ENCODE peak calls at places on chromosomes 7 and 10, in four cellular contexts. One of them, this sample, is unnamed.

GRCh38 chr10:17836917-17837316 is 27.8 kb downstream of the MRC1 start:
- DNase-seq in IMR-90: peak
- DNase-seq in H1: peak
- DNase-seq in H9: peak
- DNase-seq in this sample: peak

GRCh38 chr7:94059747-94060146 is 55.6 kb upstream of the BET1 start:
- DNase-seq in IMR-90: peak
- DNase-seq in H1: no peak
- DNase-seq in H9: no peak
- DNase-seq in this sample: no peak

GRCh38 chr10:87961314-87961713 is 97.9 kb downstream of the PTEN start:
- DNase-seq in IMR-90: peak
- DNase-seq in H1: no peak
- DNase-seq in H9: no peak
- DNase-seq in this sample: no peak

GRCh38 chr10:89852872-89853271 is 151.5 kb downstream of the KIF20B start:
- DNase-seq in IMR-90: no peak
- DNase-seq in H1: no peak
- DNase-seq in H9: no peak
- DNase-seq in this sample: no peak

GRCh38 chr10:131656009-131656408 is 244.8 kb upstream of the PPP2R2D start:
- DNase-seq in IMR-90: no peak
- DNase-seq in H1: no peak
- DNase-seq in H9: peak
- DNase-seq in this sample: no peak

GRCh38 chr10:8336629-8337331 is 282.3 kb downstream of the GATA3 start:
- DNase-seq in IMR-90: no peak
- DNase-seq in H1: no peak
- DNase-seq in H9: no peak
- DNase-seq in this sample: no peak

GRCh38 chr7:7609330-7609729 is 31.2 kb upstream of the UMAD1 start:
- DNase-seq in IMR-90: no peak
- DNase-seq in H1: no peak
- DNase-seq in H9: no peak
- DNase-seq in this sample: no peak

GRCh38 chr7:8201846-8202441 is 60.0 kb downstream of the ICA1 start:
- DNase-seq in IMR-90: no peak
- DNase-seq in H1: no peak
- DNase-seq in H9: no peak
- DNase-seq in this sample: no peak

GRCh38 chr10:29344073-29344820 is 55.4 kb downstream of the LYZL1 start:
- DNase-seq in IMR-90: peak
- DNase-seq in H1: no peak
- DNase-seq in H9: peak
- DNase-seq in this sample: no peak

GRCh38 chr7:95028683-95029082 is 121.3 kb downstream of the PPP1R9A start:
- DNase-seq in IMR-90: no peak
- DNase-seq in H1: no peak
- DNase-seq in H9: no peak
- DNase-seq in this sample: no peak

GRCh38 chr10:97765201-97765600 is 6.6 kb downstream of the SFRP5 start:
- DNase-seq in IMR-90: no peak
- DNase-seq in H1: no peak
- DNase-seq in H9: no peak
- DNase-seq in this sample: no peak

GRCh38 chr7:70856889-70857511 is 274.9 kb upstream of the GALNT17 start:
- DNase-seq in IMR-90: peak
- DNase-seq in H1: peak
- DNase-seq in H9: peak
- DNase-seq in this sample: peak

GRCh38 chr7:26723140-26723539 is 141.2 kb downstream of the SKAP2 start:
- DNase-seq in IMR-90: no peak
- DNase-seq in H1: peak
- DNase-seq in H9: peak
- DNase-seq in this sample: peak

GRCh38 chr7:45598697-45599520 is 24.7 kb downstream of the ADCY1 start:
- DNase-seq in IMR-90: no peak
- DNase-seq in H1: peak
- DNase-seq in H9: peak
- DNase-seq in this sample: no peak

GRCh38 chr7:34133356-34133982 is 228.1 kb downstream of the BMPER start:
- DNase-seq in IMR-90: peak
- DNase-seq in H1: no peak
- DNase-seq in H9: no peak
- DNase-seq in this sample: no peak

GRCh38 chr7:6615853-6616555 is 594 bp downstream of the ZNF853 start:
- DNase-seq in IMR-90: no peak
- DNase-seq in H1: peak
- DNase-seq in H9: peak
- DNase-seq in this sample: no peak

GRCh38 chr10:1243486-1244182 is 187.4 kb downstream of the WDR37 start:
- DNase-seq in IMR-90: no peak
- DNase-seq in H1: peak
- DNase-seq in H9: peak
- DNase-seq in this sample: no peak

GRCh38 chr7:28041508-28042314 is 138.9 kb downstream of the JAZF1 start:
- DNase-seq in IMR-90: peak
- DNase-seq in H1: no peak
- DNase-seq in H9: no peak
- DNase-seq in this sample: no peak

GRCh38 chr10:43259248-43259980 is 7.5 kb downstream of the RASGEF1A start:
- DNase-seq in IMR-90: no peak
- DNase-seq in H1: no peak
- DNase-seq in H9: no peak
- DNase-seq in this sample: no peak

GRCh38 chr7:130894146-130895005 is 160.4 kb upstream of the KLF14 start:
- DNase-seq in IMR-90: peak
- DNase-seq in H1: no peak
- DNase-seq in H9: no peak
- DNase-seq in this sample: no peak

GRCh38 chr7:127252736-127253288 is at the start of gene GRM8:
- DNase-seq in IMR-90: peak
- DNase-seq in H1: peak
- DNase-seq in H9: peak
- DNase-seq in this sample: peak

GRCh38 chr10:59807629-59808620 is 54.7 kb upstream of the MRLN start:
- DNase-seq in IMR-90: no peak
- DNase-seq in H1: no peak
- DNase-seq in H9: no peak
- DNase-seq in this sample: no peak

GRCh38 chr7:144386741-144387140 is 16.8 kb downstream of the NOBOX start:
- DNase-seq in IMR-90: peak
- DNase-seq in H1: no peak
- DNase-seq in H9: no peak
- DNase-seq in this sample: no peak

GRCh38 chr7:16817536-16817935 is 12.7 kb upstream of the AGR2 start:
- DNase-seq in IMR-90: peak
- DNase-seq in H1: no peak
- DNase-seq in H9: no peak
- DNase-seq in this sample: no peak

GRCh38 chr10:88232029-88232895 is 350.9 kb downstream of the RNLS start:
- DNase-seq in IMR-90: no peak
- DNase-seq in H1: no peak
- DNase-seq in H9: no peak
- DNase-seq in this sample: no peak

GRCh38 chr10:35540296-35541164 is 64.6 kb upstream of the GJD4 start:
- DNase-seq in IMR-90: no peak
- DNase-seq in H1: no peak
- DNase-seq in H9: no peak
- DNase-seq in this sample: no peak

GRCh38 chr7:80014507-80014906 is 120.1 kb upstream of the GNAI1 start:
- DNase-seq in IMR-90: peak
- DNase-seq in H1: no peak
- DNase-seq in H9: no peak
- DNase-seq in this sample: no peak

GRCh38 chr10:27822286-27822685 is 76.7 kb upstream of the MKX start:
- DNase-seq in IMR-90: peak
- DNase-seq in H1: no peak
- DNase-seq in H9: no peak
- DNase-seq in this sample: no peak

GRCh38 chr7:91357929-91358328 is 93.7 kb downstream of the FZD1 start:
- DNase-seq in IMR-90: no peak
- DNase-seq in H1: no peak
- DNase-seq in H9: no peak
- DNase-seq in this sample: no peak

GRCh38 chr10:101889256-101890210 is 45.9 kb upstream of the KCNIP2 start:
- DNase-seq in IMR-90: peak
- DNase-seq in H1: peak
- DNase-seq in H9: peak
- DNase-seq in this sample: peak

GRCh38 chr7:106584914-106585759 is 75.8 kb downstream of the CCDC71L start:
- DNase-seq in IMR-90: no peak
- DNase-seq in H1: no peak
- DNase-seq in H9: no peak
- DNase-seq in this sample: no peak

GRCh38 chr10:63977329-63977923 is 456.2 kb downstream of the REEP3 start:
- DNase-seq in IMR-90: peak
- DNase-seq in H1: peak
- DNase-seq in H9: peak
- DNase-seq in this sample: peak

GRCh38 chr7:19117081-19117869 is at the start of gene TWIST1:
- DNase-seq in IMR-90: peak
- DNase-seq in H1: peak
- DNase-seq in H9: peak
- DNase-seq in this sample: peak

GRCh38 chr10:124695259-124695658 is 48.9 kb downstream of the FAM53B start:
- DNase-seq in IMR-90: no peak
- DNase-seq in H1: no peak
- DNase-seq in H9: no peak
- DNase-seq in this sample: no peak

GRCh38 chr10:124691448-124692435 is 52.4 kb downstream of the FAM53B start:
- DNase-seq in IMR-90: no peak
- DNase-seq in H1: no peak
- DNase-seq in H9: no peak
- DNase-seq in this sample: no peak

GRCh38 chr10:124694467-124695195 is 49.5 kb downstream of the FAM53B start:
- DNase-seq in IMR-90: no peak
- DNase-seq in H1: no peak
- DNase-seq in H9: no peak
- DNase-seq in this sample: no peak

GRCh38 chr10:124693801-124694416 is 50.3 kb downstream of the FAM53B start:
- DNase-seq in IMR-90: no peak
- DNase-seq in H1: no peak
- DNase-seq in H9: no peak
- DNase-seq in this sample: no peak

GRCh38 chr10:124693396-124693795 is 50.8 kb downstream of the FAM53B start:
- DNase-seq in IMR-90: no peak
- DNase-seq in H1: no peak
- DNase-seq in H9: no peak
- DNase-seq in this sample: no peak
- H2AFZ ChIP-seq in IMR-90: no peak
- H2AFZ ChIP-seq in H1: no peak
- H2AFZ ChIP-seq in H9: no peak
- H2AFZ ChIP-seq in this sample: no peak

DNA sequence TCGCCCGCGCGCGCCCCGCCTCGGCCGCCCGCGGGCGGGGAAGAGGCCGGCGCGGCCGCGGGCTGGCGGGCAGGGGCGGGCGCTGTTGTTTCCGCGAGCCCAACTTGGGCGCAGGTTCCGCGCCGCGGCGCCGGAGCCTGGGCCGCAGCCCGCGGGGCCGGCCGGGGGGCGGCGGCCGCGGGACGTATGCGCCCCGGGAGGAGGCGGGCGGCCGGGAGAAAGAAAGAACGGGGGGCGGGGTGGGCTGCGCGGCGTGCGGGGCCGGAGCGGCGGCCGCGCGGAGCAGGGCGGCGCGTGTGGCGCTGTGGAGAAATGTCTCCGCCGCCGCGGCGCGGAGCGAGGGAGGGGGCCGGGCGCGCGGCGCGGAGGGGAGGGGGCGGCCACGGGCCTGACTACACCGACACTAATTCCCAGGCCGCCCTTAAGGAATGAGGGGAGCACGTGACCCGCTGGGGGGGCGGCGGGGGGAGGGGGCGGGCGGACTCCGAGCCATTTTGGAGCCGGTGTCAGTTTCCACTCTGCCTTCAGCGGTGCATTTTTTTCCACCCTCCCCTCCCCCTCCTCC is at the start of gene BMI1:
- DNase-seq in IMR-90: peak
- DNase-seq in H1: peak
- DNase-seq in H9: peak
- DNase-seq in this sample: peak
- H2BK120ac ChIP-seq in IMR-90: peak
- H2BK120ac ChIP-seq in H1: no peak
- H2BK120ac ChIP-seq in H9: no peak
- H2BK120ac ChIP-seq in this sample: peak

DNA sequence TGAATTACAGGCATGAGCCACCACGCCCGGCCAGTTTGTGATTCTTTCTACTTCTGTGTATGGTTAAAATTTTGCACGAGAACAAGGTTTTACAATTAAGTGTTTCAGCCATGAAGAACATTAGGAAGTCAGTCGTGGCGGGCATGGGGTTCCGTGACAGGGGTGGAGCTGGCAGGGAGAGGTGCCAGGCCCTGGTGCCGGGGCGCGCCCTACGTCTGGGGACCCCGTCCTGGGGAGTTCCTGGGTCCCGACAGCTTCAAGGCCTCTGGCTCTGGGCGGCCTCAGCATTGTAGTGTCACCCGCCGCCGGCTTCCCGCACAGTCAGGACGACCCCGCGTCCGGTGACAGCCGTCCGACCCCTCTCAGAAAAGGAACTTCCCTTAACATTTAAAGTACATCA is 23.0 kb upstream of the MKI67 start:
- DNase-seq in IMR-90: no peak
- DNase-seq in H1: no peak
- DNase-seq in H9: no peak
- DNase-seq in this sample: no peak
- H2AFZ ChIP-seq in IMR-90: peak
- H2AFZ ChIP-seq in H1: peak
- H2AFZ ChIP-seq in H9: no peak
- H2AFZ ChIP-seq in this sample: peak

GRCh38 chr10:6297522-6297921 is 94.8 kb downstream of the PFKFB3 start:
- DNase-seq in IMR-90: no peak
- DNase-seq in H1: no peak
- DNase-seq in H9: no peak
- DNase-seq in this sample: no peak

GRCh38 chr10:6299743-6300105 is 97.0 kb downstream of the PFKFB3 start:
- DNase-seq in IMR-90: no peak
- DNase-seq in H1: no peak
- DNase-seq in H9: no peak
- DNase-seq in this sample: no peak

GRCh38 chr10:6297951-6298381 is 95.2 kb downstream of the PFKFB3 start:
- DNase-seq in IMR-90: no peak
- DNase-seq in H1: no peak
- DNase-seq in H9: no peak
- DNase-seq in this sample: no peak

GRCh38 chr10:6299234-6299633 is 96.5 kb downstream of the PFKFB3 start:
- DNase-seq in IMR-90: no peak
- DNase-seq in H1: no peak
- DNase-seq in H9: no peak
- DNase-seq in this sample: no peak

DNA sequence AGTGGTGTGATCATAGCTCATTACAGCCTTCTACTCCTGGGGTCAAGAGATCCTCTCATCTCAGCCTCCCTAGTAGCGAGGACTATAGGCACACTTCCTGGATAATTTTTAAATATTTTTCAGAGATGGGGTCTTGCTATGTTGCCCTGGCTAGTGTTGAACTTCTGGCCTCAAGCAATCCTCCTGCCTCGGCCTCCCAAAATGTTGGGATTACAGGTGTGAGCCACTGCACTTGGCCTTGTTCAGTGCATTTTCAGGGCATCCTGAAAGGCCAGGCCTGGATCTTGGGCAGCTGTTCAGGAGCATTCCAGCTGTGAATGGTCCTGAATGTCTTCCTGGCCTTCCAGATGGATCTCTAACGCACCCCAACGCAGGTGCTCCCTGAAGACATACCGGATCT is 95.7 kb downstream of the PFKFB3 start:
- DNase-seq in IMR-90: no peak
- DNase-seq in H1: no peak
- DNase-seq in H9: no peak
- DNase-seq in this sample: no peak
- H2BK120ac ChIP-seq in IMR-90: no peak
- H2BK120ac ChIP-seq in H1: no peak
- H2BK120ac ChIP-seq in H9: no peak
- H2BK120ac ChIP-seq in this sample: no peak